ENCODE peak calls at places on chromosomes 6 and 20, in four cellular contexts. I, X, J and R are unnamed samples.

GRCh38 chr6:475341-475740 is 83.8 kb downstream of the IRF4 start:
- DNase-seq in J (no peak), I (no peak), X (no peak), R (no peak)

GRCh38 chr6:143536866-143537691 is 25.6 kb upstream of the FUCA2 start:
- DNase-seq in J (peak), I (peak), X (peak), R (peak)

GRCh38 chr6:42514746-42515145 is 49.1 kb upstream of the UBR2 start:
- DNase-seq in X (no peak), J (no peak), I (no peak), R (no peak)

GRCh38 chr20:32382102-32382950 is 24.2 kb downstream of the ASXL1 start:
- DNase-seq in I (no peak), X (no peak), J (no peak), R (no peak)

GRCh38 chr6:21536280-21536766 is 57.2 kb upstream of the SOX4 start:
- DNase-seq in J (peak), X (no peak), I (no peak), R (no peak)

GRCh38 chr6:23180504-23181293 is 611.3 kb downstream of the HDGFL1 start:
- DNase-seq in I (peak), X (no peak), J (peak), R (peak)

GRCh38 chr6:89475634-89476033 is 42.7 kb downstream of the ANKRD6 start:
- DNase-seq in J (no peak), I (peak), X (peak), R (peak)

GRCh38 chr6:93318127-93318526 is 101.2 kb downstream of the EPHA7 start:
- DNase-seq in I (no peak), X (no peak), J (no peak), R (no peak)

GRCh38 chr6:118965354-118965753 is 30.4 kb upstream of the MCM9 start:
- DNase-seq in J (no peak), X (no peak), I (no peak), R (no peak)

GRCh38 chr20:60403105-60403741 is 445.0 kb downstream of the CDH26 start:
- DNase-seq in I (no peak), J (no peak), X (no peak), R (peak)

GRCh38 chr6:108627692-108628565 is 67.2 kb downstream of the FOXO3 start:
- DNase-seq in X (no peak), I (peak), J (no peak), R (peak)

GRCh38 chr20:35463455-35464300 is 8.3 kb downstream of the CEP250 start:
- DNase-seq in I (peak), X (peak), J (peak), R (peak)

GRCh38 chr6:10140824-10141223 is 274.1 kb downstream of the TFAP2A start:
- DNase-seq in J (no peak), I (peak), X (no peak), R (no peak)

GRCh38 chr20:35006009-35006408 is 50.3 kb downstream of the MYH7B start:
- DNase-seq in J (peak), X (no peak), I (no peak), R (no peak)

GRCh38 chr6:140174509-140174908 is 800.1 kb upstream of the CITED2 start:
- DNase-seq in X (no peak), I (peak), J (no peak), R (peak)